ENCODE peak calls at places on chromosomes 11 and 22, in four cellular contexts. D is WTC11, U is GM12878, M is K562. Q is an unnamed sample.

GRCh38 chr11:5603326-5603725 is 6.9 kb downstream of the TRIM6 start:
- DNase-seq in D (no peak), U (no peak), M (no peak), Q (no peak)

GRCh38 chr11:12162652-12163051 is 52.3 kb downstream of the MICAL2 start:
- DNase-seq in D (no peak), U (no peak), M (no peak), Q (no peak)

GRCh38 chr11:125626381-125626950 is 1.5 kb downstream of the CHEK1 start:
- DNase-seq in D (peak; percentile 14), U (peak; percentile 36), M (no peak), Q (peak; percentile 79)

GRCh38 chr11:110087820-110088534 is 5.2 kb upstream of the ZC3H12C start:
- DNase-seq in D (no peak), U (no peak), M (no peak), Q (no peak)

GRCh38 chr11:7031346-7031957 is 11.2 kb downstream of the NLRP14 start:
- DNase-seq in D (no peak), U (no peak), M (no peak), Q (no peak)

GRCh38 chr22:49373289-49373666 is 454.4 kb downstream of the BRD1 start:
- DNase-seq in D (no peak), U (no peak), M (no peak), Q (no peak)

GRCh38 chr11:124070906-124071621 is 29.9 kb upstream of the OR10G7 start:
- DNase-seq in D (peak; percentile 74), U (peak; percentile 63), M (peak; percentile 49), Q (peak; percentile 54)

GRCh38 chr22:17968126-17968525 is 56.2 kb downstream of the MICAL3 start:
- DNase-seq in D (no peak), U (no peak), M (no peak), Q (no peak)

GRCh38 chr11:116458546-116458945 is 314.2 kb downstream of the BUD13 start:
- DNase-seq in D (no peak), U (no peak), M (no peak), Q (no peak)

GRCh38 chr22:30178180-30179126 is 68.1 kb downstream of the LIF start:
- DNase-seq in D (no peak), U (no peak), M (no peak), Q (no peak)

GRCh38 chr11:115098037-115098436 is 406.2 kb downstream of the CADM1 start:
- DNase-seq in D (no peak), U (no peak), M (no peak), Q (no peak)

GRCh38 chr22:27108425-27109114 is 451.2 kb downstream of the MIAT start:
- DNase-seq in D (no peak), U (no peak), M (no peak), Q (no peak)

GRCh38 chr22:48372395-48372794 is 1455.3 kb downstream of the BRD1 start:
- DNase-seq in D (peak; percentile 29), U (no peak), M (no peak), Q (no peak)

GRCh38 chr11:6531267-6531752 is 34.2 kb downstream of the DNHD1 start:
- DNase-seq in D (no peak), U (peak; percentile 27), M (peak; percentile 65), Q (peak; percentile 31)

GRCh38 chr11:111834432-111835163 is 36.8 kb downstream of the ALG9 start:
- DNase-seq in D (no peak), U (no peak), M (no peak), Q (no peak)

GRCh38 chr22:50206599-50206998 is 5.8 kb downstream of the SELENOO start:
- DNase-seq in D (peak; percentile 78), U (no peak), M (peak; percentile 44), Q (peak; percentile 35)

GRCh38 chr11:13135385-13136271 is 126.5 kb downstream of the RASSF10 start:
- DNase-seq in D (no peak), U (no peak), M (no peak), Q (peak; percentile 96)

GRCh38 chr22:27718186-27719032 is 83.1 kb downstream of the MN1 start:
- DNase-seq in D (no peak), U (no peak), M (peak; percentile 83), Q (peak; percentile 25)

GRCh38 chr11:57154718-57155117 is 27.0 kb upstream of the LRRC55 start:
- DNase-seq in D (no peak), U (no peak), M (no peak), Q (no peak)

GRCh38 chr11:131668867-131669780 is 298.7 kb downstream of the NTM start:
- DNase-seq in D (peak; percentile 84), U (no peak), M (peak; percentile 85), Q (peak; percentile 17)

GRCh38 chr22:28015676-28016601 is 96.9 kb upstream of the PITPNB start:
- DNase-seq in D (no peak), U (no peak), M (no peak), Q (no peak)

GRCh38 chr22:26214466-26214865 is 45.2 kb downstream of the SEZ6L start:
- DNase-seq in D (no peak), U (no peak), M (no peak), Q (no peak)

GRCh38 chr11:71206186-71206585 is 46.2 kb downstream of the SHANK2 start:
- DNase-seq in D (no peak), U (no peak), M (no peak), Q (no peak)

GRCh38 chr11:94750319-94751215 is 17.6 kb upstream of the AMOTL1 start:
- DNase-seq in D (no peak), U (no peak), M (no peak), Q (no peak)
- TF ChIP-seq CBFB in D (no peak), U (no peak), M (no peak), Q (no peak)

GRCh38 chr11:1968454-1968995 is 21.4 kb downstream of the MRPL23 start:
- DNase-seq in D (peak; percentile 8), U (no peak), M (no peak), Q (no peak)

GRCh38 chr11:1967641-1968225 is 20.6 kb downstream of the MRPL23 start:
- DNase-seq in D (no peak), U (no peak), M (no peak), Q (no peak)

GRCh38 chr11:1964348-1964747 is 17.2 kb downstream of the MRPL23 start:
- DNase-seq in D (no peak), U (no peak), M (no peak), Q (no peak)

GRCh38 chr11:1964955-1965354 is 17.8 kb downstream of the MRPL23 start:
- DNase-seq in D (no peak), U (no peak), M (no peak), Q (no peak)

GRCh38 chr11:1966531-1966930 is 19.4 kb downstream of the MRPL23 start:
- DNase-seq in D (no peak), U (no peak), M (no peak), Q (no peak)
- TF ChIP-seq CBFB in D (no peak), U (no peak), M (no peak), Q (no peak)

GRCh38 chr11:64607381-64608259 is 16.6 kb downstream of the SLC22A12 start:
- DNase-seq in D (no peak), U (no peak), M (no peak), Q (no peak)

GRCh38 chr11:64605248-64605560 is 14.2 kb downstream of the SLC22A12 start:
- DNase-seq in D (no peak), U (no peak), M (peak; percentile 53), Q (no peak)

GRCh38 chr11:64604458-64605247 is 13.6 kb downstream of the SLC22A12 start:
- DNase-seq in D (no peak), U (no peak), M (no peak), Q (no peak)

GRCh38 chr11:64606796-64607380 is 15.9 kb downstream of the SLC22A12 start:
- DNase-seq in D (no peak), U (no peak), M (no peak), Q (no peak)

GRCh38 chr11:64605656-64606585 is 14.9 kb downstream of the SLC22A12 start:
- DNase-seq in D (no peak), U (no peak), M (no peak), Q (no peak)
- TF ChIP-seq CBFB in D (no peak), U (no peak), M (no peak), Q (no peak)

GRCh38 chr22:20061481-20061861 is 18.6 kb upstream of the DGCR8 start:
- DNase-seq in D (no peak), U (no peak), M (no peak), Q (no peak)
- TF ChIP-seq CBFB in D (no peak), U (no peak), M (no peak), Q (no peak)

GRCh38 chr11:69115586-69116560 is 39.9 kb upstream of the SMIM38 start:
- DNase-seq in D (no peak), U (no peak), M (peak; percentile 36), Q (no peak)
- TF ChIP-seq CBFB in D (no peak), U (no peak), M (no peak), Q (no peak)

GRCh38 chr22:38611559-38611958 is 41.6 kb upstream of the DMC1 start:
- DNase-seq in D (no peak), U (no peak), M (no peak), Q (no peak)

GRCh38 chr22:38612217-38613006 is 42.4 kb upstream of the DMC1 start:
- DNase-seq in D (no peak), U (no peak), M (no peak), Q (no peak)

GRCh38 chr22:38609371-38609770 is 39.4 kb upstream of the DMC1 start:
- DNase-seq in D (no peak), U (no peak), M (no peak), Q (no peak)

GRCh38 chr22:38610234-38610633 is 40.3 kb upstream of the DMC1 start:
- DNase-seq in D (no peak), U (no peak), M (no peak), Q (no peak)

DNA sequence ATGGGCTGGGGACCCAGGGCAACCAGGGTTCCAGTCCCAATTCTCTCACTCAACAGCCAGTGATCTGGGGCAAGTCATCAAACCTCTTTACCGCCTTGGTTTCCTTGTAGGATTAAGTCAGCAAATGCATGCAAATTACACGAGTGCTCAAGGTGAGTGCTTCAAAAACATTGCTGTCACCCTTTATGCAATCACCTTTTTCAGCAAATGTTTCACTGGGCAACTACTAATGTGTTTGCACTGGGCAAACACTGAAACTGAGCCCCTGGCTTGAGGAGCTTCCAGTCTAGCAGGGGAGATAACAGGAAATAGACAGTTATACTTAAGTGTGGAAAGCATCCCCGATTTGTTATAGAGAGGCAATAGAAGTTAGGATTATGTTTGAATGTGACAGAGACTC is 37.7 kb upstream of the DMC1 start:
- DNase-seq in D (no peak), U (no peak), M (no peak), Q (peak; percentile 56)
- TF ChIP-seq CBFB in D (no peak), U (no peak), M (no peak), Q (no peak)

DNA sequence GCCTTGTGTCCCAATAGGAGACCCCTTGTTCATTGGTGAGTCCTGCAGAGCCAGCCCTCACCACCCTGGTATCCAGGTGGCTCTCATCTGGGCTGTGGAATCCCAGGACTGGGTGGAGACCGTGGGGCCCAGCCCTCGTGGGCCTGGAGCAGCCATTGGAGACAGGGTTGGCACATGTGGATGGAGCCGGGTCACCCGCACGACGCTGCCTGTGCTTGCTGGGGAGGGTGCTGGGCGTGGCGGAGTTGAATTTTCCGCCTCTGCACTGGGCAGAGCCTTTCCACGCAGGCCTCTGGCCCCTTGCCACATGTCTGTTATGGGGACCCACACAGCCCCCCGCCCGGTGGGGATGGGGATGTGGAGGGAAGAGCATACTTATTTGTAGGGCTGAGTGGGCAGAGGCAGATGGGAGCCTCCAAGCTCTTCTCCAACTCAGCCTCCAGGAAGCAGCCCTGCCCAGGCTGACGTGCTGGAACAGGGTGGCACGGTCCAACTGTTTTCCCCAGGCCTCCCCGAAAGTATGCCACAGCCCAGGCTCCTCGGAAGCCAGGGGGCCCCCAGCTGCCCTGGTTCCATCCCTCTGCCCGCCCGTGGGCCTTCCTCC is 12.6 kb downstream of the GRAMD4 start:
- DNase-seq in D (no peak), U (no peak), M (no peak), Q (no peak)
- TF ChIP-seq CBFB in D (no peak), U (no peak), M (no peak), Q (no peak)

GRCh38 chr11:44333271-44334218 is 23.6 kb upstream of the ALX4 start:
- DNase-seq in D (no peak), U (no peak), M (peak; percentile 51), Q (peak; percentile 37)
- TF ChIP-seq CBFB in D (no peak), U (no peak), M (no peak), Q (no peak)